ENCODE peak calls at places on chromosomes 2 and 18, in ten cellular contexts. R is sigmoid colon, M is stomach, J is spleen, H is HCT116, Q is breast epithelium, C is suprapubic skin, I is K562, G is HepG2, E is upper lobe of left lung. D is an unnamed sample.

GRCh38 chr18:24208270-24209035 is 69.6 kb downstream of the CABYR start:
- DNase-seq in R (no peak), M (no peak), J (no peak), H (peak; percentile 21), Q (no peak), C (no peak), I (no peak), G (no peak), E (no peak), D (no peak)

GRCh38 chr2:190443778-190444481 is 35.8 kb downstream of the MFSD6 start:
- DNase-seq in R (no peak), M (no peak), J (no peak), H (no peak), Q (no peak), C (no peak), I (no peak), G (no peak), E (no peak), D (peak; percentile 26)

GRCh38 chr2:160087854-160088745 is 25.7 kb upstream of the PLA2R1 start:
- DNase-seq in R (no peak), M (no peak), J (no peak), H (no peak), Q (no peak), C (no peak), I (peak; percentile 50), G (peak; percentile 30), E (no peak), D (no peak)

GRCh38 chr2:65430515-65431416 is 1.6 kb downstream of the SPRED2 start:
- DNase-seq in R (peak; percentile 81), M (peak; percentile 62), J (peak; percentile 92), H (peak; percentile 75), Q (peak; percentile 63), C (peak; percentile 78), I (peak; percentile 57), G (peak; percentile 72), E (peak; percentile 63), D (peak; percentile 77)

GRCh38 chr18:50626317-50626716 is 66.4 kb downstream of the MAPK4 start:
- DNase-seq in R (no peak), M (no peak), J (no peak), H (no peak), Q (no peak), C (no peak), I (no peak), G (no peak), E (no peak), D (no peak)

GRCh38 chr18:77062518-77063003 is 70.0 kb downstream of the MBP start:
- DNase-seq in R (no peak), M (peak; percentile 55), J (no peak), H (no peak), Q (no peak), C (no peak), I (no peak), G (no peak), E (peak; percentile 49), D (no peak)

GRCh38 chr2:212646698-212647097 is 108.1 kb upstream of the ERBB4 start:
- DNase-seq in R (no peak), M (no peak), J (no peak), H (no peak), Q (no peak), C (no peak), I (no peak), G (no peak), E (no peak), D (no peak)

GRCh38 chr2:86015006-86015405 is 90.7 kb downstream of the POLR1A start:
- DNase-seq in R (peak; percentile 29), M (no peak), J (peak; percentile 57), H (no peak), Q (no peak), C (peak; percentile 22), I (no peak), G (no peak), E (peak; percentile 9), D (no peak)

DNA sequence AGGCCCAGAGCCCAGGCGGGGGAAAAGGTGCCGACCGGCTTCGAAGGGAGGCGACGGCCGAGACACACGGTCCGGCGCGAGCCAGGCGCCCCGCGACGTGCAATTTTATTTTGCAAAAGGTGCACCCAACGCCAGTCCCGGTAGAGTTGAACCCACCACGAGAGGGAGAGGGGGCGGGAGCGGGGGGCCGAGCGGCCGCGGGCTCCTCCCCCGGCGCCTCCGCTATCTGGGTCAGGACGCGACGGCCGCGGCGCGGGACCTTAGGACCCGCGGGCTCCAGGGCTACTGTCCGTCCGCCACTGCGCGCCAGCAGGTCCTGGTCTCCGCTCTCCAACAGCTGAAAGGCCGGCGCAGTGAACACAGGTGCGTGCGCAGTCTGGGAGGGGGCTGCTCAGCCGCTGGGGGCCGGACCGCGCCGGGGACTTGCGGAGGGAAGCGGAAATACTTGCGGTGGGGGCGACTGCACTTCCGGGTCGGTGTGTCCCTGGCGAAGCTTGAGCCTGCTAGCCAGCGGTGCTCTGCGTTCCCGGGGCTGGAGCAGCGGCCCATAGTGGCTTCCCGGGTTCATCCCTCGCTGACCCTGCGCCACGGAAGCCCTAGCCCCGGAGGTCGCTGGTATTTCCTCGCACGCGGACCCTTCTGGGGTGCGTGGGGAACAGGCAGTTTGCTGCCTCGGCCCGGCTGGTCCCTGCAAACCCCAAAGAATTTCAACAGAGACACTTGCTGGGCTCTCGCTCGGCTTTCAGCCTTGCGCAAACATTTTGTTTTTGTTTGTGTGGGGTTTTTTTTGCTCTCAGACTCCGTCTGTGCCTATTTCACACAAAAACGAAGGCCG is at the start of gene RMDN2:
- DNase-seq in R (peak; percentile 96), M (peak; percentile 89), J (peak; percentile 98), H (peak; percentile 81), Q (peak; percentile 83), C (peak; percentile 94), I (peak; percentile 88), G (peak; percentile 97), E (peak; percentile 94), D (peak; percentile 84)
- TF ChIP-seq POLR2A in R (peak; percentile 85), M (no peak), J (no peak), H (peak; percentile 67), Q (peak; percentile 77), C (no peak), I (peak; percentile 89), G (peak; percentile 97), E (peak; percentile 80), D (peak; percentile 28)

DNA sequence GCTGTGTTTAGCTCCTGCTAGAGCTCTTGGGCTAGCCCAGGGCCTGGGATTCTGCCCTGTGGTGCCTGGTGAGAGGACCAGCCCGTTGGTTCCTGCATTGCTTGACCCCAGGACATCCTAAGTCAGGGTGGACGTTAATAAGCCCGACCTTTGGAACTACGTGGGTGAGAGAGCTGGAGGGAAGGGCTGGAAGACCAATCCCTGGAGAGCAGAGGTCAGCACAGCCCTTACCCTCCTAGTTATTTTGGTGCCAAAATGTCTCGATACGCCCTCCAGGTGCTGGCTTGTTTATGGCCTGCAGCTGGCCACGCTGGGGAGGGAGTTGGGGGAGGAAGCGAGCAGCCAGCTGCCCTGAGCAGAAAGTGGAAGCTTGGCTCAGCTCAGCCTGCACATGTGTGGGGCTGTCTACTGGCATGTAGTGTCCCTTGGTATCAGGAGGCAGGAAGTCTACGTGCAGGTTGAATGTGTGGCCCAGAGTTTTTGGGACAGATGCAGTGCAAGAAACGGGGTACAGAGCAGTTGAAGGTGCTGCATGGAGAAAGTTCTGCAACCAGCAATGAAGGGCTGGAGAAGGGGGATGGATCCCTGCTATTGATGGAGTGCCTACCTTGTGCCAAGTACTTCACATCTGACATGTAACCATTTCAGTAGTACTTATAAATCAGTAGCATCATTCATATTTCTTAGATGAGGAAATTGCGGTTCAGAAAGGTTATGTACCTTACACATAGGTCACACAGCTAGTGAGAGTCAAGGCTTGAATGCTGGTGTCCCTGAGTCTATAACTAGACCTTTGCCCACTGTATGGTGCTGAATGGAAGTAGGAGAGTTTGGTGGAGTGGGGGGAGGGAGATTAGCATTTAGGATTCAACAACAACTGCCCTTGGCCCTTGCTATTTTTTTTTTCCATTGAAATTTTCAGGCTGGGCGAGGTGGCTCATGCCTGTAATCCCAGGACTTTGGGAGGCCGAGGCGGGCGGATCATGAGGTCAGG is 5.0 kb upstream of the DGKD start:
- DNase-seq in R (no peak), M (peak; percentile 48), J (peak; percentile 94), H (no peak), Q (peak; percentile 25), C (no peak), I (no peak), G (peak; percentile 62), E (peak; percentile 64), D (no peak)
- TF ChIP-seq POLR2AphosphoS5 in R (peak; percentile 56), M (peak; percentile 1), J (peak; percentile 89), H (no peak), Q (no peak), C (no peak), I (no peak), G (no peak), E (no peak), D (no peak)

DNA sequence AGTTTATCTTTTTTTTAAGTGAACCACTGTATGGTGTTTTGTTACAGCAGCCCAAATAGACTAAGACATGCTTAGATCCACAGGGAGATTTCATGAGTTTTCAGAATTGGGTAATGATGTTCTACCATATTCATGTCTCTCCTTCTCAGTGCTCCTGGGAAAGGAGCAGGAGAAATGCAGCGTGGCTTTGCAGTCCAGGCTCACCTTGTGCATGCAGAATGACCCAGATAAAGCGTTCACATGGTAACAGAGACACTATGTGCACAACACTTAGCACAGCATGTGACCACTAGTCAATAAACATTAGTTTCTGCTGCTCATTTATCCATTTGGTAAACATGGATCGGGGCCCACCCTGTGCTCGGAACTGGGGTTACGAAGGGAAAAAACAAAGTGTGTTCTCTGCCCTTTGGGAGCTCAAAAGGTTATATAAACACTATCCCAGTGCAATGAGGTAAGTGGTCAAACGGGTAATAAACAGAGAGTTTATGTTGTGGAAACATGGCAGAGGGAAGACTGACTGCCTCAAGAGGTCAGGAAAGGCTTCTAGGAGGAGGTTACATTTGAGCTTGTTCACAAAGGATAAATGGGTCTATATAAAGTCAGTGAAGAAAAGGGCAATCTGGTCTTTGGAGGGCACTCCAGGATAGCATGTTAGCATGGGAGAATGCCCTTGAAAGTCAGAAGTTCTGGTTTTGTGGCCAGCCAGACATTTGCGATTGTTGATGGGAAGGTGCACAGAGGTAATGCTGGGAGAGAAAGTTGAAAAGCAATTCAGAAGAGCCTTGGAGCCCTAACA is 299.2 kb downstream of the TDRD15 start:
- DNase-seq in R (no peak), M (no peak), J (no peak), H (no peak), Q (no peak), C (no peak), I (no peak), G (peak; percentile 67), E (no peak), D (no peak)
- H3K27ac ChIP-seq in R (no peak overlapping the region), M (no peak overlapping the region), J (no peak overlapping the region), H (no peak overlapping the region), Q (no peak overlapping the region), C (no peak overlapping the region), I (no peak overlapping the region), G (peak overlapping the region; percentile 14), E (no peak overlapping the region), D (no peak overlapping the region)

DNA sequence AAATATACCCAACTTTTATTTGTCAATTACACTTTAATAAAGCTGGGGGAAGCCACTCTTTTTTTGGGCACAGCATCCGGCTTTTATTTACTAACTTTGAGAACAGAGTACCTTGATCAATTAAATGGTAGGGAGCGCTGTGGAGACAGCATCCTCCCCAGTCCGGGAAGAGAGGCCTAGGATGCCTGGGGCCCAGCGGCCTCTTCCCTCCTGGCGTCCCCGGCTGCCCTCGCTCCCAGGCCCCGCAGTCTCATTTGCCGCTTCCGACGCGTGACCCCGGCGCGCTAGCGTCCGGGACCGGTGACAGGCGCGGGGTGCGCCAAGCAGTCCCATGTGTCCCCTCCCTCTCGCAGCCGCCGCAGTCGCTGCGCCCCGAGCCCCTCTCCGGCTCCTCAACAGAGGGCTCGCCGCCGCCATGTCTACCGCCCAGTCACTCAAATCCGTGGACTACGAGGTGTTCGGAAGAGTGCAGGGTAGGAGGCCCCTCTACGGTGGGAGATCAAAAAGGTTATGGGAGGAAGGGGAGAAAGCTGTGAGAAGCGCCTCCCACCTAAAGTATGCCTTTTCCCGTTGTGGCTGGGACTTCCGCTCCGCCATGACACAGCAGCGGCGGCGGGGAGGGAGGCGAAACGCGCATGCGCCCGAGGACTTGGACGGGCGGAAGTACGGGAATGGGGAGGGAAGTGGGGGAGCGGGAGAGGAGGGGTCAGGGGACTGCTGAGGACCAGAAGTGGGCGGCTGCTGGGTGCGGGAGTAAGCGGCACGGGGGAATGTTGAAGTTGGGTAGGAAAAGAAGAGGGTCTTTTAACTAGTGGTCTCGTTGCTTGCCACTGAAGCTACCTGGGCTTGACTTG is at the start of gene ACYP2:
- DNase-seq in R (peak; percentile 98), M (peak; percentile 96), J (peak; percentile 97), H (peak; percentile 92), Q (peak; percentile 88), C (peak; percentile 98), I (peak; percentile 96), G (peak; percentile 96), E (peak; percentile 95), D (peak; percentile 93)
- TF ChIP-seq POLR2A in R (peak; percentile 55), M (no peak), J (no peak), H (peak; percentile 90), Q (peak; percentile 69), C (peak; percentile 52), I (peak; percentile 98), G (peak; percentile 98), E (peak; percentile 73), D (peak; percentile 68)